ENCODE peak calls at places on chromosome 5, in four cellular contexts. One of them, this sample, is unnamed.
A peak's percentile ranks its signal among the peaks of the same experiment; 100 is the strongest.

GRCh38 chr5:133154274-133155088 is 102.7 kb downstream of the HSPA4 start:
- DNase-seq in epithelial cell of esophagus: peak; percentile 26
- DNase-seq in iPS DF 6.9: no peak
- DNase-seq in tibial nerve: no peak
- DNase-seq in this sample: peak; percentile 44

GRCh38 chr5:60287174-60287771 is 393.7 kb upstream of the PDE4D start:
- DNase-seq in epithelial cell of esophagus: peak; percentile 85
- DNase-seq in iPS DF 6.9: peak; percentile 55
- DNase-seq in tibial nerve: no peak
- DNase-seq in this sample: peak; percentile 66

GRCh38 chr5:151703227-151703626 is 16.5 kb upstream of the SPARC start:
- DNase-seq in epithelial cell of esophagus: no peak
- DNase-seq in iPS DF 6.9: no peak
- DNase-seq in tibial nerve: no peak
- DNase-seq in this sample: no peak

GRCh38 chr5:115543931-115544370 is 624 bp downstream of the FEM1C start:
- DNase-seq in iPS DF 6.9: no peak
- DNase-seq in tibial nerve: peak; percentile 24
- DNase-seq in epithelial cell of esophagus: peak; percentile 61
- DNase-seq in this sample: peak; percentile 33

GRCh38 chr5:159058928-159059636 is 40.6 kb downstream of the EBF1 start:
- DNase-seq in tibial nerve: no peak
- DNase-seq in iPS DF 6.9: no peak
- DNase-seq in epithelial cell of esophagus: no peak
- DNase-seq in this sample: no peak

GRCh38 chr5:103454774-103455173 is 107.8 kb downstream of the NUDT12 start:
- DNase-seq in tibial nerve: no peak
- DNase-seq in epithelial cell of esophagus: no peak
- DNase-seq in iPS DF 6.9: no peak
- DNase-seq in this sample: no peak

GRCh38 chr5:171166766-171167165 is 142.3 kb upstream of the TLX3 start:
- DNase-seq in tibial nerve: no peak
- DNase-seq in epithelial cell of esophagus: no peak
- DNase-seq in iPS DF 6.9: no peak
- DNase-seq in this sample: no peak

GRCh38 chr5:159341145-159341544 is 10.9 kb upstream of the IL12B start:
- DNase-seq in epithelial cell of esophagus: peak; percentile 32
- DNase-seq in tibial nerve: no peak
- DNase-seq in iPS DF 6.9: no peak
- DNase-seq in this sample: peak; percentile 40

GRCh38 chr5:17123010-17123409 is 94.4 kb upstream of the BASP1 start:
- DNase-seq in iPS DF 6.9: no peak
- DNase-seq in epithelial cell of esophagus: no peak
- DNase-seq in tibial nerve: no peak
- DNase-seq in this sample: no peak

GRCh38 chr5:115354246-115354645 is 57.8 kb upstream of the CCDC112 start:
- DNase-seq in epithelial cell of esophagus: no peak
- DNase-seq in tibial nerve: no peak
- DNase-seq in iPS DF 6.9: no peak
- DNase-seq in this sample: no peak

GRCh38 chr5:14357441-14357840 is 214.3 kb downstream of the TRIO start:
- DNase-seq in tibial nerve: no peak
- DNase-seq in iPS DF 6.9: no peak
- DNase-seq in epithelial cell of esophagus: no peak
- DNase-seq in this sample: no peak

GRCh38 chr5:160133071-160133917 is 14.0 kb upstream of the PWWP2A start:
- DNase-seq in tibial nerve: peak; percentile 26
- DNase-seq in iPS DF 6.9: no peak
- DNase-seq in epithelial cell of esophagus: no peak
- DNase-seq in this sample: no peak

GRCh38 chr5:139650031-139650688 is 2.0 kb downstream of the CXXC5 start:
- DNase-seq in iPS DF 6.9: no peak
- DNase-seq in tibial nerve: no peak
- DNase-seq in epithelial cell of esophagus: no peak
- DNase-seq in this sample: no peak

GRCh38 chr5:172929371-172929838 is 29.8 kb upstream of the RPL26L1 start:
- DNase-seq in epithelial cell of esophagus: no peak
- DNase-seq in tibial nerve: no peak
- DNase-seq in iPS DF 6.9: no peak
- DNase-seq in this sample: no peak

GRCh38 chr5:108615216-108615615 is 132.5 kb upstream of the FER start:
- DNase-seq in epithelial cell of esophagus: peak; percentile 30
- DNase-seq in iPS DF 6.9: no peak
- DNase-seq in tibial nerve: no peak
- DNase-seq in this sample: peak; percentile 40

GRCh38 chr5:78162253-78162862 is 132.1 kb downstream of the AP3B1 start:
- DNase-seq in iPS DF 6.9: no peak
- DNase-seq in tibial nerve: no peak
- DNase-seq in epithelial cell of esophagus: peak; percentile 37
- DNase-seq in this sample: peak; percentile 36

GRCh38 chr5:57103317-57103907 is 70.4 kb upstream of the GPBP1 start:
- DNase-seq in tibial nerve: no peak
- DNase-seq in epithelial cell of esophagus: no peak
- DNase-seq in iPS DF 6.9: no peak
- DNase-seq in this sample: no peak

GRCh38 chr5:122182491-122182921 is 53.2 kb downstream of the ZNF474 start:
- DNase-seq in tibial nerve: no peak
- DNase-seq in epithelial cell of esophagus: peak; percentile 98
- DNase-seq in iPS DF 6.9: no peak
- DNase-seq in this sample: peak; percentile 96

GRCh38 chr5:76626738-76627137 is 3.5 kb upstream of the F2RL2 start:
- DNase-seq in epithelial cell of esophagus: no peak
- DNase-seq in iPS DF 6.9: no peak
- DNase-seq in tibial nerve: no peak
- DNase-seq in this sample: no peak

GRCh38 chr5:14914603-14915277 is 43.2 kb upstream of the ANKH start:
- DNase-seq in tibial nerve: no peak
- DNase-seq in epithelial cell of esophagus: peak; percentile 71
- DNase-seq in iPS DF 6.9: no peak
- DNase-seq in this sample: peak; percentile 78

GRCh38 chr5:45101146-45101545 is 292.4 kb downstream of the MRPS30 start:
- DNase-seq in iPS DF 6.9: no peak
- DNase-seq in tibial nerve: no peak
- DNase-seq in epithelial cell of esophagus: no peak
- DNase-seq in this sample: no peak

GRCh38 chr5:145218982-145219381 is 616.2 kb downstream of the PRELID2 start:
- DNase-seq in iPS DF 6.9: no peak
- DNase-seq in epithelial cell of esophagus: no peak
- DNase-seq in tibial nerve: no peak
- DNase-seq in this sample: no peak

GRCh38 chr5:151707566-151707965 is 20.9 kb upstream of the SPARC start:
- DNase-seq in tibial nerve: no peak
- DNase-seq in epithelial cell of esophagus: no peak
- DNase-seq in iPS DF 6.9: no peak
- DNase-seq in this sample: no peak

GRCh38 chr5:172078726-172079345 is 72.4 kb upstream of the FBXW11 start:
- DNase-seq in epithelial cell of esophagus: no peak
- DNase-seq in iPS DF 6.9: no peak
- DNase-seq in tibial nerve: no peak
- DNase-seq in this sample: no peak

GRCh38 chr5:15914603-15915002 is 265.0 kb downstream of the MARCHF11 start:
- DNase-seq in tibial nerve: no peak
- DNase-seq in epithelial cell of esophagus: no peak
- DNase-seq in iPS DF 6.9: no peak
- DNase-seq in this sample: no peak

GRCh38 chr5:61167382-61167781 is 5.1 kb upstream of the SMIM15 start:
- DNase-seq in iPS DF 6.9: no peak
- DNase-seq in epithelial cell of esophagus: peak; percentile 56
- DNase-seq in tibial nerve: no peak
- DNase-seq in this sample: peak; percentile 37

DNA sequence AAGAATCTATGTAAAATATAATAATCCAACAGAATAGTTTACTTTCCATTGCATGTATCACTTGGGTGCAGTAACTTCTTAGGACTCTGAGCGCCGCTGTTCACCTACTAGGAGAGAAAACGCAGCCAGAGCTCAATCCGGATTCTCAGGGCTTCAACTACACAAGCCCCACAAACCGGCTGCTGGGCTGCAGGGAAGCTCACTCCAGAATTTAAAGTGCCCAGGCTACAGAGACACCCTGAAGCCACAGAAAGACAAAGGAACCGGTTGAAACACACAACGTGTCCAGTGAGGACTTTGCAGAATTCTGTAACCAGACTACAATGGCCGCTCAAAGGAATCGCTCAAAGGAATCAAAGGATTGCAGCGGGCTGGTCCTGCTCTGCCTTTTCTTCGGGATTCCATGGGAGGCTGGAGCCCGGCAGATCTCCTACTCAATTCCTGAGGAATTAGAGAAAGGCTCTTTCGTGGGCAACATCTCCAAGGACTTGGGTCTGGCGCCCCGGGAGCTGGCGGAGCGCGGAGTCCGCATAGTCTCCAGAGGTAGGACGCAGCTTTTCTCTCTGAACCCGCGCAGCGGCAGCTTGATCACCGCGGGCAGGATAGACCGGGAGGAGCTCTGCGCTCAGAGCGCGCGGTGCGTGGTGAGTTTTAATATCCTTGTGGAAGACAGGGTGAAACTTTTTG is at the start of gene PCDHGA10:
- DNase-seq in epithelial cell of esophagus: peak; percentile 79
- DNase-seq in iPS DF 6.9: no peak
- DNase-seq in tibial nerve: no peak
- DNase-seq in this sample: peak; percentile 63
- H3K4me3 ChIP-seq in epithelial cell of esophagus: peak within 1 kb of the TSS; percentile 55
- H3K4me3 ChIP-seq in iPS DF 6.9: peak within 1 kb of the TSS; percentile 84
- H3K4me3 ChIP-seq in tibial nerve: peak within 1 kb of the TSS; percentile 37
- H3K4me3 ChIP-seq in this sample: peak within 1 kb of the TSS; percentile 35

DNA sequence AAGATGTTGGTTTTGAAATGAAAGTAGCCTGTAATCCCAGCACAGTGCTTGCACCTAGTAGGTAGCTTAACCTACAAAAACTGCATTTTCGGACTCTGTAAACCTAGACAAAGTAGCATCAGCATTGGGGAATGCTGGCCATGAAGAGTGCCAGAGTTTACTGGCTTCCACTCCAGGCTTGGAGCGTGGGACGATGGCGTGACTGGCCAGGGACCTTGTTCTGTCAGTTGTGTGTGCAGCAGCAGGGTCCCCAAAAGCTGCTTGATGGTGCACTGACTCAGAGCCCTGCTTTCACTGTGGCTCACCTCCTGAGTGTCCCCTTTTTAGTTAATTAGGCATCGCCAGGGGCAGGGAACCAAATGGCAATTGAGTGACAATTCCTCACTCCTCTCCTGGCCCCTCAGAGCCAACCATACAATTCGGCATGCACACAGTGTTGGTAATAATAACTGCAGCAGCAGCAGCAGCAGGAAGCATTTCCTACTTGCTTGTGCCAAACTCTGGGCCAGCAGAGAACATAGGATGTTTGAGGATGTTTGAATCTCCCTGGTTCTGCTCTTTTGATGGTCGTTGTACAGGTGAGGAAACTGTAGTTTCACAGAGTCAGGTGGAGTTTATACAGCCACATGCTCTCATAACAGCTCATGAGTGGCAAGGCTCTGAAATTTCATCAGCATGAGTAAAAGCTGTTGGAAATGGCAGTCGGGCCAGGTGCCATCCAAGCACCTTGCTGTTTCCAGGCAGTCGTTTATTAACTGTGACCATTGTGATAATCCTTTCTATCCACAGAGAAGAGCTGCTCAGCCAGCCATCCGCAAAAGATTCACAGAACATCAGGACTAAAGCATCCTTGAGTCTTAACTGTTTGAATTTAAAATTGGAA is 4.2 kb downstream of the UBE2QL1 start:
- DNase-seq in epithelial cell of esophagus: no peak
- DNase-seq in tibial nerve: no peak
- DNase-seq in iPS DF 6.9: no peak
- DNase-seq in this sample: no peak
- H3K4me3 ChIP-seq in epithelial cell of esophagus: no peak overlapping the region
- H3K4me3 ChIP-seq in tibial nerve: no peak overlapping the region
- H3K4me3 ChIP-seq in iPS DF 6.9: no peak overlapping the region
- H3K4me3 ChIP-seq in this sample: no peak overlapping the region

DNA sequence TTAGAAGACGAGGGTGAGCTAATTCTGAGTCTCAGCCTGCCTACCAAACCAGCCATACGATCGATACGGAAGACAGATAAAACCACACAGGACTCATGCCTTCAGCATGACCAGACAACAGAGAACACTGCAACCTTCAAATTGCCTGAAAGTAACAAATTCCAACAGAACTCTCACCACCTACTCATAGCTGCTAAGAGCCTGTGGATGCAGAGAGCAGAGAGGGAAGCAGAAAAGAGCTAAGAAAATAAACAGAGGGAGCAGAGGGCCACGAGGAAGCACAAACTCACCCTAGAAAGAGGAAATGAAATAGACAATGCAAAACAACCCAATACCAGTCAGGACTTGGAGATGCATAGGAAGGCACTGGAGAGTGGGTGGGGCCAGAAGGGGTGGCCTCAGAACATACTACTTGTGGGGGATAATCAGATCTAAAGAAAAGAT is 86.7 kb upstream of the TAS2R1 start:
- DNase-seq in tibial nerve: no peak
- DNase-seq in epithelial cell of esophagus: peak; percentile 71
- DNase-seq in iPS DF 6.9: no peak
- DNase-seq in this sample: peak; percentile 75
- H3K4me3 ChIP-seq in tibial nerve: no peak overlapping the region
- H3K4me3 ChIP-seq in epithelial cell of esophagus: no peak overlapping the region
- H3K4me3 ChIP-seq in iPS DF 6.9: no peak overlapping the region
- H3K4me3 ChIP-seq in this sample: no peak overlapping the region

DNA sequence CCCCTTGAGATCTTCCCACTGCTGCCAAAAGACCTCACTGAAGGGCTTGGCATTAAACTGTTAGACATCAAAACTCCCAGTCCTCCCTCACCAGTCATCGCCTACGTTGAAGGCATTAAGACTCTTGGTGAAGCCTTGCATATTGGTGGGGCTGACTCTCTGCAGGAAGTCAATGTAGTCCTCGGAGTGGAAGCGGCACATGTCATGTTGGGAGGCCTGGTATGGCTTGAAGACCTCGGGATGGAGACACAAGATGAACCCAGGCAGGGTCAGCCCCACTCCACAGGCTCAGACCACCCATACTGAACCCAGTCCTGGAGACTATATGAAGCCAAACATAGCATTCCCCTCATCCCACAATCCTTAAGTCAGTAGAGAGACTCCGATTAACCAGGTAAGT is 1.9 kb downstream of the HDAC3 start:
- DNase-seq in tibial nerve: no peak
- DNase-seq in epithelial cell of esophagus: no peak
- DNase-seq in iPS DF 6.9: no peak
- DNase-seq in this sample: no peak
- H3K4me3 ChIP-seq in tibial nerve: no peak overlapping the region
- H3K4me3 ChIP-seq in epithelial cell of esophagus: no peak overlapping the region
- H3K4me3 ChIP-seq in iPS DF 6.9: no peak overlapping the region
- H3K4me3 ChIP-seq in this sample: no peak overlapping the region

DNA sequence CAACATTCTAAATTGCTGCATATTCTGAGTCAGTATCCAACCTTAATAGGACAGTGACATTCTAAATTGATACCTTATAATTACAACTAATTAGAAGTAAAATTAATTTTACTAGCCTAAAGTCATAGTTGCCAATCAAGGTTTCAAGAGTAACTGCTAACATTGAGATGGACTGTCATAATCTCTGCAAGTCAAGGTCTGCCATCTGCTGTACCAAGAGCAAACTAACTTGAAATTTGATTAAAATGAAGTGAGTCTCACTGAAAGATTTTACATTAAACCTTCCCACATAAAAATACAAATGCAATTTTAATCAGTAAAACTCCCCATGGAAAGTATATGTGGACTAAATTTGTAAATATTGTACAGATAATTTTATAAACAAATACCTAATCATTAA is 235.3 kb downstream of the PRDM9 start:
- DNase-seq in epithelial cell of esophagus: peak; percentile 23
- DNase-seq in iPS DF 6.9: no peak
- DNase-seq in tibial nerve: no peak
- DNase-seq in this sample: peak; percentile 2
- H3K4me3 ChIP-seq in epithelial cell of esophagus: no peak overlapping the region
- H3K4me3 ChIP-seq in iPS DF 6.9: no peak overlapping the region
- H3K4me3 ChIP-seq in tibial nerve: no peak overlapping the region
- H3K4me3 ChIP-seq in this sample: no peak overlapping the region

GRCh38 chr5:169350759-169351240 is 49.9 kb upstream of the SLIT3 start:
- DNase-seq in tibial nerve: no peak
- DNase-seq in epithelial cell of esophagus: peak; percentile 99
- DNase-seq in iPS DF 6.9: no peak
- DNase-seq in this sample: peak; percentile 99
- H3K4me3 ChIP-seq in tibial nerve: no peak overlapping the region
- H3K4me3 ChIP-seq in epithelial cell of esophagus: no peak overlapping the region
- H3K4me3 ChIP-seq in iPS DF 6.9: no peak overlapping the region
- H3K4me3 ChIP-seq in this sample: no peak overlapping the region